ENCODE peak calls at places on chromosome 2, in six cellular contexts. P, T, E, V, O and W are unnamed samples.
A peak's percentile ranks its signal among the peaks of the same experiment; 100 is the strongest.

GRCh38 chr2:172554352-172555271 is 1.3 kb upstream of the PDK1 start:
- DNase-seq in P (no peak), T (no peak), V (no peak), E (peak; percentile 17), O (no peak), W (no peak)

GRCh38 chr2:200578778-200579177 is 7.0 kb upstream of the AOX1 start:
- DNase-seq in E (peak; percentile 35), P (no peak), T (peak; percentile 40), V (no peak), O (no peak), W (peak; percentile 36)

GRCh38 chr2:97774425-97774824 is 61.0 kb downstream of the ZAP70 start:
- DNase-seq in O (no peak), P (no peak), E (no peak), T (no peak), V (no peak), W (no peak)

GRCh38 chr2:230627806-230628724 is 84.6 kb upstream of the CAB39 start:
- DNase-seq in O (no peak), E (no peak), V (no peak), P (no peak), T (peak; percentile 48), W (peak; percentile 56)

GRCh38 chr2:46157966-46158310 is 139.3 kb upstream of the EPAS1 start:
- DNase-seq in O (no peak), E (no peak), T (no peak), V (no peak), P (no peak), W (no peak)

GRCh38 chr2:151669585-151670081 is 64.6 kb downstream of the NEB start:
- DNase-seq in T (no peak), V (no peak), E (no peak), O (no peak), P (no peak), W (no peak)

GRCh38 chr2:188142636-188143035 is 149.0 kb upstream of the GULP1 start:
- DNase-seq in P (no peak), O (peak; percentile 10), V (no peak), T (peak; percentile 41), E (no peak), W (peak; percentile 55)

GRCh38 chr2:206082298-206082843 is 3.6 kb downstream of the INO80D start:
- DNase-seq in P (no peak), V (no peak), E (no peak), O (no peak), T (no peak), W (no peak)

GRCh38 chr2:27992787-27993747 is 102.5 kb downstream of the BABAM2 start:
- DNase-seq in T (peak; percentile 70), V (no peak), O (no peak), P (no peak), E (no peak), W (peak; percentile 64)

GRCh38 chr2:27118525-27119329 is at the start of gene CGREF1:
- DNase-seq in V (no peak), P (peak; percentile 61), E (no peak), T (no peak), O (no peak), W (no peak)

GRCh38 chr2:133270550-133270949 is 297.7 kb downstream of the NCKAP5 start:
- DNase-seq in O (no peak), E (no peak), P (no peak), V (no peak), T (no peak), W (no peak)

GRCh38 chr2:133264951-133265949 is 303.0 kb downstream of the NCKAP5 start:
- DNase-seq in V (no peak), T (no peak), P (no peak), E (peak; percentile 79), O (no peak), W (no peak)

GRCh38 chr2:133271105-133271504 is 297.2 kb downstream of the NCKAP5 start:
- DNase-seq in P (no peak), E (no peak), T (no peak), O (no peak), V (no peak), W (peak; percentile 61)

GRCh38 chr2:133266075-133266925 is 302.0 kb downstream of the NCKAP5 start:
- DNase-seq in P (no peak), V (no peak), T (peak; percentile 10), E (no peak), O (no peak), W (peak; percentile 19)

GRCh38 chr2:133266926-133267590 is 301.2 kb downstream of the NCKAP5 start:
- DNase-seq in O (no peak), V (no peak), E (no peak), T (no peak), P (no peak), W (no peak)
- H3K4me3 ChIP-seq in O (peak overlapping the region; percentile 66), V (peak overlapping the region; percentile 55), E (peak overlapping the region; percentile 37), T (peak overlapping the region; percentile 26), P (peak overlapping the region; percentile 47), W (peak overlapping the region; percentile 44)

GRCh38 chr2:105595536-105595935 is 149.2 kb upstream of the NCK2 start:
- DNase-seq in P (no peak), T (no peak), O (peak; percentile 29), V (no peak), E (no peak), W (no peak)
- TF ChIP-seq CTCF in P (no peak), T (no peak), O (no peak), V (no peak), E (no peak), W (no peak)

GRCh38 chr2:209577376-209578357 is 153.8 kb downstream of the MAP2 start:
- DNase-seq in P (no peak), E (no peak), V (no peak), T (peak; percentile 8), O (no peak), W (peak; percentile 28)

GRCh38 chr2:209574515-209574914 is 150.7 kb downstream of the MAP2 start:
- DNase-seq in E (no peak), P (no peak), O (no peak), T (no peak), V (no peak), W (no peak)

GRCh38 chr2:209578394-209579006 is 154.7 kb downstream of the MAP2 start:
- DNase-seq in T (no peak), P (no peak), O (no peak), V (no peak), E (no peak), W (peak; percentile 8)

GRCh38 chr2:209584915-209585314 is 161.1 kb downstream of the MAP2 start:
- DNase-seq in E (no peak), V (no peak), P (no peak), O (no peak), T (no peak), W (no peak)

DNA sequence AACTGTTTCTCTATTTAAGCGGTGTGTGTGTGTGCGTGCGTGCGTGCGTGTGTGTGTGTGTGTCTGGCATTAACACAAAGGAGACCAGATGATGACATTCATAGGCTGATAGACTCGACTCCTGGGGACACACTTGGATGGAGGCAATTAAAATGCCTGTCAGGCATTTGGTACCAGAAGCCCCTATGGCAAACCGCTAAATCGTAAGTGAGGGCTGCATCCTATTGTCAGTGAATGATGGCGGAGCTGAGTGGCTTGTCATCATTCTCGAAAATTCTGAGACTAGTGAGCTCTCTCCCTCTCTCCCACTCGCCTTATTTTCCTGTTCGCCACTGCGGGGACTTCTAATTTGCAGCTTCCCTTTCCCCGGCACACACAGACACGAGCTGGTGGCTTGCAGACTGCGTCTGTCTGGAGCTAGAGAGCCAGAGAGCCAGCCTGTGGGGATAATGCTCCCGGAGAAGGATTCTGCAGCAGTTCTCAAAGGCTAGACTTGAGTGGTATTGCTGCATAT is 155.4 kb downstream of the MAP2 start:
- DNase-seq in P (no peak), O (no peak), T (peak; percentile 20), V (peak; percentile 63), E (no peak), W (peak; percentile 44)
- H3K4me3 ChIP-seq in P (no peak overlapping the region), O (peak overlapping the region; percentile 14), T (peak overlapping the region; percentile 51), V (peak overlapping the region; percentile 54), E (no peak overlapping the region), W (peak overlapping the region; percentile 32)

GRCh38 chr2:190880374-190881073 is at the start of gene GLS:
- DNase-seq in E (peak; percentile 97), P (peak; percentile 99), V (peak; percentile 98), O (peak; percentile 89), T (peak; percentile 96), W (peak; percentile 98)
- TF ChIP-seq CTCF in E (no peak), P (no peak), V (no peak), O (no peak), T (no peak), W (no peak)

GRCh38 chr2:118321436-118322100 is 233.3 kb downstream of the INSIG2 start:
- DNase-seq in T (no peak), V (no peak), E (no peak), P (no peak), O (no peak), W (no peak)
- H3K4me3 ChIP-seq in T (no peak overlapping the region), V (no peak overlapping the region), E (no peak overlapping the region), P (no peak overlapping the region), O (no peak overlapping the region), W (no peak overlapping the region)

GRCh38 chr2:150598383-150598782 is 110.9 kb upstream of the RND3 start:
- DNase-seq in P (no peak), E (no peak), T (peak; percentile 29), O (no peak), V (no peak), W (peak; percentile 16)

GRCh38 chr2:150596071-150596470 is 108.6 kb upstream of the RND3 start:
- DNase-seq in T (peak; percentile 91), E (no peak), P (no peak), O (no peak), V (no peak), W (peak; percentile 27)

GRCh38 chr2:150594299-150594698 is 106.8 kb upstream of the RND3 start:
- DNase-seq in P (no peak), E (no peak), T (no peak), V (no peak), O (no peak), W (no peak)

GRCh38 chr2:150601280-150602038 is 114.0 kb upstream of the RND3 start:
- DNase-seq in P (no peak), E (no peak), T (peak; percentile 87), O (no peak), V (no peak), W (peak; percentile 56)

GRCh38 chr2:150599889-150600288 is 112.4 kb upstream of the RND3 start:
- DNase-seq in E (no peak), V (no peak), O (no peak), P (no peak), T (no peak), W (no peak)
- TF ChIP-seq CTCF in E (peak; percentile 31), V (peak; percentile 13), O (no peak), P (no peak), T (no peak), W (no peak)

GRCh38 chr2:166773268-166773949 is 114.9 kb upstream of the XIRP2 start:
- DNase-seq in E (no peak), T (no peak), P (no peak), V (no peak), O (no peak), W (no peak)
- H3K4me3 ChIP-seq in E (no peak overlapping the region), T (no peak overlapping the region), P (no peak overlapping the region), V (no peak overlapping the region), O (no peak overlapping the region), W (no peak overlapping the region)

DNA sequence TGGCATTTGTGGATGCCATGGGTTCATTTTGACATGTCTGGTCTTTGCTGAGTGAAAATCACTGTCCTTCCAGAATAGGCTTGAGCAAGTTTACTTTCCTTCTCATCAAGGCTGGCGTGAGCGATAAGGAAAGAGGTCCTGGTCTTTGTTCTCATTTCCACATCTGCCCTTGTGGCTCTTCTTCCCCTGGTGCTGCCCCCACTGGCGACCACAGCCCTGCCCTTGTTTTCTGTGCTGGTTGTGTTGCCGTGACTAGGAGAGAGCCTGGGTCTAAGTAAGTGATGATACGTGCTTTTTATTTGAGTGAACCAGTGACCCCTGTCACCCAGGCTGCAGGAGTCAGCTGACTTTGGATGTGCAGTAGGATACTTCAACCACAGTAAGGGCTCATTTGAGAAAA is 441.7 kb downstream of the RNF144A start:
- DNase-seq in T (no peak), P (no peak), V (no peak), E (no peak), O (no peak), W (no peak)
- TF ChIP-seq CTCF in T (no peak), P (no peak), V (no peak), E (no peak), O (no peak), W (no peak)